ENCODE peak calls at places on chromosomes 5 and 9, in four cellular contexts. D, P, A and H are unnamed samples.
A peak's percentile ranks its signal among the peaks of the same experiment; 100 is the strongest.

GRCh38 chr5:9431496-9432258 is 114.2 kb downstream of the SEMA5A start:
- DNase-seq in P (no peak), D (no peak), A (no peak), H (no peak)

GRCh38 chr5:177501874-177502678 is 4.7 kb upstream of the PDLIM7 start:
- DNase-seq in D (no peak), P (no peak), A (no peak), H (no peak)

GRCh38 chr5:177304392-177305119 is 957 bp downstream of the PRELID1 start:
- DNase-seq in D (no peak), A (no peak), P (peak; percentile 49), H (peak; percentile 38)

GRCh38 chr5:141691867-141692532 is 10.0 kb upstream of the ARAP3 start:
- DNase-seq in P (peak; percentile 87), D (peak; percentile 91), A (peak; percentile 83), H (peak; percentile 58)

GRCh38 chr9:70100362-70100761 is 56.7 kb downstream of the MAMDC2 start:
- DNase-seq in P (no peak), A (no peak), D (no peak), H (no peak)

GRCh38 chr9:116191757-116192415 is 38.3 kb downstream of the PAPPA start:
- DNase-seq in D (no peak), P (no peak), A (no peak), H (no peak)

GRCh38 chr9:91426123-91426745 is 2.6 kb upstream of the NFIL3 start:
- DNase-seq in A (no peak), D (no peak), P (peak; percentile 72), H (peak; percentile 71)

GRCh38 chr9:101675341-101675740 is 63.1 kb downstream of the GRIN3A start:
- DNase-seq in D (no peak), A (no peak), P (no peak), H (no peak)

GRCh38 chr5:43389679-43390329 is 22.4 kb downstream of the CCL28 start:
- DNase-seq in P (peak; percentile 90), D (no peak), A (peak; percentile 35), H (peak; percentile 89)

GRCh38 chr5:171623107-171623506 is 162.5 kb upstream of the SMIM23 start:
- DNase-seq in P (no peak), A (no peak), D (no peak), H (no peak)

GRCh38 chr9:34547960-34548603 is 25.3 kb upstream of the ENHO start:
- DNase-seq in A (no peak), D (peak; percentile 87), P (peak; percentile 56), H (peak; percentile 24)

GRCh38 chr5:98769256-98770157 is 4.0 kb upstream of the RGMB start:
- DNase-seq in A (peak; percentile 55), P (peak; percentile 55), D (peak; percentile 48), H (no peak)

GRCh38 chr5:56319281-56320242 is 86.4 kb upstream of the ANKRD55 start:
- DNase-seq in D (peak; percentile 63), A (no peak), P (peak; percentile 99), H (peak; percentile 94)